ENCODE peak calls at places on chromosomes 3 and 15, in seven cellular contexts. One of them, this sample, is unnamed.
A peak's percentile ranks its signal among the peaks of the same experiment; 100 is the strongest.

GRCh38 chr15:96264801-96265515 is 65.5 kb upstream of the NR2F2 start:
- DNase-seq in T-cell: no peak
- DNase-seq in AML-193: no peak
- DNase-seq in ecto neural progenitor cell: no peak
- DNase-seq in cardiac muscle cell: peak; percentile 30
- DNase-seq in LNCaP clone FGC: no peak
- DNase-seq in stimulated activated CD8-positive, alpha-beta memory T cell treated with anti-CD3 and anti-CD28 coated beads, Interleukin-4, amount 100 ng/mL, for 24 hours: no peak
- DNase-seq in this sample: peak; percentile 82

GRCh38 chr3:14307953-14308352 is 94.5 kb upstream of the SLC6A6 start:
- DNase-seq in T-cell: no peak
- DNase-seq in AML-193: no peak
- DNase-seq in ecto neural progenitor cell: no peak
- DNase-seq in cardiac muscle cell: no peak
- DNase-seq in LNCaP clone FGC: no peak
- DNase-seq in stimulated activated CD8-positive, alpha-beta memory T cell treated with anti-CD3 and anti-CD28 coated beads, Interleukin-4, amount 100 ng/mL, for 24 hours: no peak
- DNase-seq in this sample: no peak

GRCh38 chr3:16071246-16071645 is 103.2 kb upstream of the GALNT15 start:
- DNase-seq in T-cell: no peak
- DNase-seq in AML-193: no peak
- DNase-seq in ecto neural progenitor cell: no peak
- DNase-seq in cardiac muscle cell: no peak
- DNase-seq in LNCaP clone FGC: no peak
- DNase-seq in stimulated activated CD8-positive, alpha-beta memory T cell treated with anti-CD3 and anti-CD28 coated beads, Interleukin-4, amount 100 ng/mL, for 24 hours: no peak
- DNase-seq in this sample: no peak

GRCh38 chr15:65655026-65655425 is 33.3 kb downstream of the SLC24A1 start:
- DNase-seq in T-cell: no peak
- DNase-seq in AML-193: no peak
- DNase-seq in ecto neural progenitor cell: no peak
- DNase-seq in cardiac muscle cell: no peak
- DNase-seq in LNCaP clone FGC: no peak
- DNase-seq in stimulated activated CD8-positive, alpha-beta memory T cell treated with anti-CD3 and anti-CD28 coated beads, Interleukin-4, amount 100 ng/mL, for 24 hours: no peak
- DNase-seq in this sample: no peak

GRCh38 chr3:69201658-69202057 is 79.3 kb upstream of the LMOD3 start:
- DNase-seq in T-cell: no peak
- DNase-seq in AML-193: no peak
- DNase-seq in ecto neural progenitor cell: no peak
- DNase-seq in cardiac muscle cell: no peak
- DNase-seq in LNCaP clone FGC: no peak
- DNase-seq in stimulated activated CD8-positive, alpha-beta memory T cell treated with anti-CD3 and anti-CD28 coated beads, Interleukin-4, amount 100 ng/mL, for 24 hours: no peak
- DNase-seq in this sample: no peak

GRCh38 chr15:76060098-76060989 is 559 bp downstream of the TMEM266 start:
- DNase-seq in T-cell: no peak
- DNase-seq in AML-193: no peak
- DNase-seq in ecto neural progenitor cell: peak; percentile 48
- DNase-seq in cardiac muscle cell: no peak
- DNase-seq in LNCaP clone FGC: no peak
- DNase-seq in stimulated activated CD8-positive, alpha-beta memory T cell treated with anti-CD3 and anti-CD28 coated beads, Interleukin-4, amount 100 ng/mL, for 24 hours: no peak
- DNase-seq in this sample: peak; percentile 8

GRCh38 chr3:190048831-190049541 is 71.7 kb downstream of the P3H2 start:
- DNase-seq in T-cell: no peak
- DNase-seq in AML-193: no peak
- DNase-seq in ecto neural progenitor cell: no peak
- DNase-seq in cardiac muscle cell: no peak
- DNase-seq in LNCaP clone FGC: no peak
- DNase-seq in stimulated activated CD8-positive, alpha-beta memory T cell treated with anti-CD3 and anti-CD28 coated beads, Interleukin-4, amount 100 ng/mL, for 24 hours: no peak
- DNase-seq in this sample: no peak

GRCh38 chr3:145089337-145089736 is 1071.6 kb downstream of the PLOD2 start:
- DNase-seq in T-cell: no peak
- DNase-seq in AML-193: no peak
- DNase-seq in ecto neural progenitor cell: no peak
- DNase-seq in cardiac muscle cell: no peak
- DNase-seq in LNCaP clone FGC: no peak
- DNase-seq in stimulated activated CD8-positive, alpha-beta memory T cell treated with anti-CD3 and anti-CD28 coated beads, Interleukin-4, amount 100 ng/mL, for 24 hours: no peak
- DNase-seq in this sample: no peak

GRCh38 chr3:51156147-51156546 is 228.9 kb upstream of the MANF start:
- DNase-seq in T-cell: no peak
- DNase-seq in AML-193: no peak
- DNase-seq in ecto neural progenitor cell: no peak
- DNase-seq in cardiac muscle cell: no peak
- DNase-seq in LNCaP clone FGC: no peak
- DNase-seq in stimulated activated CD8-positive, alpha-beta memory T cell treated with anti-CD3 and anti-CD28 coated beads, Interleukin-4, amount 100 ng/mL, for 24 hours: no peak
- DNase-seq in this sample: no peak

GRCh38 chr3:56682458-56683121 is 475 bp downstream of the TASOR start:
- DNase-seq in T-cell: peak; percentile 63
- DNase-seq in AML-193: peak; percentile 80
- DNase-seq in ecto neural progenitor cell: peak; percentile 86
- DNase-seq in cardiac muscle cell: peak; percentile 89
- DNase-seq in LNCaP clone FGC: no peak
- DNase-seq in stimulated activated CD8-positive, alpha-beta memory T cell treated with anti-CD3 and anti-CD28 coated beads, Interleukin-4, amount 100 ng/mL, for 24 hours: peak; percentile 57
- DNase-seq in this sample: peak; percentile 82

GRCh38 chr3:3015472-3016089 is 94.6 kb downstream of the IL5RA start:
- DNase-seq in T-cell: no peak
- DNase-seq in AML-193: peak; percentile 17
- DNase-seq in ecto neural progenitor cell: no peak
- DNase-seq in cardiac muscle cell: peak; percentile 61
- DNase-seq in LNCaP clone FGC: peak; percentile 78
- DNase-seq in stimulated activated CD8-positive, alpha-beta memory T cell treated with anti-CD3 and anti-CD28 coated beads, Interleukin-4, amount 100 ng/mL, for 24 hours: no peak
- DNase-seq in this sample: peak; percentile 79

GRCh38 chr15:86555939-86556725 is 476.5 kb downstream of the AGBL1 start:
- DNase-seq in T-cell: no peak
- DNase-seq in AML-193: no peak
- DNase-seq in ecto neural progenitor cell: no peak
- DNase-seq in cardiac muscle cell: no peak
- DNase-seq in LNCaP clone FGC: peak; percentile 50
- DNase-seq in stimulated activated CD8-positive, alpha-beta memory T cell treated with anti-CD3 and anti-CD28 coated beads, Interleukin-4, amount 100 ng/mL, for 24 hours: no peak
- DNase-seq in this sample: no peak

GRCh38 chr3:56787784-56788256 is 13.9 kb downstream of the ARHGEF3 start:
- DNase-seq in T-cell: peak; percentile 44
- DNase-seq in AML-193: no peak
- DNase-seq in ecto neural progenitor cell: no peak
- DNase-seq in cardiac muscle cell: no peak
- DNase-seq in LNCaP clone FGC: no peak
- DNase-seq in stimulated activated CD8-positive, alpha-beta memory T cell treated with anti-CD3 and anti-CD28 coated beads, Interleukin-4, amount 100 ng/mL, for 24 hours: no peak
- DNase-seq in this sample: no peak

GRCh38 chr15:52069559-52069958 is 43.0 kb downstream of the BCL2L10 start:
- DNase-seq in T-cell: no peak
- DNase-seq in AML-193: no peak
- DNase-seq in ecto neural progenitor cell: no peak
- DNase-seq in cardiac muscle cell: no peak
- DNase-seq in LNCaP clone FGC: no peak
- DNase-seq in stimulated activated CD8-positive, alpha-beta memory T cell treated with anti-CD3 and anti-CD28 coated beads, Interleukin-4, amount 100 ng/mL, for 24 hours: no peak
- DNase-seq in this sample: no peak

GRCh38 chr3:53938645-53939044 is 47.0 kb upstream of the SELENOK start:
- DNase-seq in T-cell: no peak
- DNase-seq in AML-193: peak; percentile 59
- DNase-seq in ecto neural progenitor cell: peak; percentile 52
- DNase-seq in cardiac muscle cell: peak; percentile 66
- DNase-seq in LNCaP clone FGC: peak; percentile 17
- DNase-seq in stimulated activated CD8-positive, alpha-beta memory T cell treated with anti-CD3 and anti-CD28 coated beads, Interleukin-4, amount 100 ng/mL, for 24 hours: no peak
- DNase-seq in this sample: peak; percentile 73

GRCh38 chr3:102114264-102114979 is 265.1 kb downstream of the NFKBIZ start:
- DNase-seq in T-cell: peak; percentile 50
- DNase-seq in AML-193: no peak
- DNase-seq in ecto neural progenitor cell: no peak
- DNase-seq in cardiac muscle cell: no peak
- DNase-seq in LNCaP clone FGC: no peak
- DNase-seq in stimulated activated CD8-positive, alpha-beta memory T cell treated with anti-CD3 and anti-CD28 coated beads, Interleukin-4, amount 100 ng/mL, for 24 hours: no peak
- DNase-seq in this sample: no peak

GRCh38 chr3:57131210-57131588 is 34.0 kb downstream of the IL17RD start:
- DNase-seq in T-cell: no peak
- DNase-seq in AML-193: no peak
- DNase-seq in ecto neural progenitor cell: no peak
- DNase-seq in cardiac muscle cell: no peak
- DNase-seq in LNCaP clone FGC: no peak
- DNase-seq in stimulated activated CD8-positive, alpha-beta memory T cell treated with anti-CD3 and anti-CD28 coated beads, Interleukin-4, amount 100 ng/mL, for 24 hours: no peak
- DNase-seq in this sample: no peak

GRCh38 chr15:62617741-62618140 is 424.8 kb upstream of the TPM1 start:
- DNase-seq in T-cell: no peak
- DNase-seq in AML-193: no peak
- DNase-seq in ecto neural progenitor cell: no peak
- DNase-seq in cardiac muscle cell: no peak
- DNase-seq in LNCaP clone FGC: no peak
- DNase-seq in stimulated activated CD8-positive, alpha-beta memory T cell treated with anti-CD3 and anti-CD28 coated beads, Interleukin-4, amount 100 ng/mL, for 24 hours: no peak
- DNase-seq in this sample: no peak

GRCh38 chr3:86845731-86846130 is 145.2 kb downstream of the VGLL3 start:
- DNase-seq in T-cell: no peak
- DNase-seq in AML-193: no peak
- DNase-seq in ecto neural progenitor cell: no peak
- DNase-seq in cardiac muscle cell: no peak
- DNase-seq in LNCaP clone FGC: no peak
- DNase-seq in stimulated activated CD8-positive, alpha-beta memory T cell treated with anti-CD3 and anti-CD28 coated beads, Interleukin-4, amount 100 ng/mL, for 24 hours: no peak
- DNase-seq in this sample: no peak

GRCh38 chr3:120192159-120192558 is 92.9 kb downstream of the GPR156 start:
- DNase-seq in T-cell: no peak
- DNase-seq in AML-193: no peak
- DNase-seq in ecto neural progenitor cell: no peak
- DNase-seq in cardiac muscle cell: no peak
- DNase-seq in LNCaP clone FGC: no peak
- DNase-seq in stimulated activated CD8-positive, alpha-beta memory T cell treated with anti-CD3 and anti-CD28 coated beads, Interleukin-4, amount 100 ng/mL, for 24 hours: no peak
- DNase-seq in this sample: no peak

GRCh38 chr3:192514754-192515660 is 212.3 kb downstream of the FGF12 start:
- DNase-seq in T-cell: no peak
- DNase-seq in AML-193: no peak
- DNase-seq in ecto neural progenitor cell: peak; percentile 77
- DNase-seq in cardiac muscle cell: peak; percentile 72
- DNase-seq in LNCaP clone FGC: no peak
- DNase-seq in stimulated activated CD8-positive, alpha-beta memory T cell treated with anti-CD3 and anti-CD28 coated beads, Interleukin-4, amount 100 ng/mL, for 24 hours: no peak
- DNase-seq in this sample: peak; percentile 28

GRCh38 chr3:170985304-170985703 is 41.2 kb downstream of the SLC2A2 start:
- DNase-seq in T-cell: no peak
- DNase-seq in AML-193: no peak
- DNase-seq in ecto neural progenitor cell: no peak
- DNase-seq in cardiac muscle cell: no peak
- DNase-seq in LNCaP clone FGC: no peak
- DNase-seq in stimulated activated CD8-positive, alpha-beta memory T cell treated with anti-CD3 and anti-CD28 coated beads, Interleukin-4, amount 100 ng/mL, for 24 hours: no peak
- DNase-seq in this sample: no peak

GRCh38 chr3:48404440-48405342 is 25.2 kb downstream of the PLXNB1 start:
- DNase-seq in T-cell: no peak
- DNase-seq in AML-193: no peak
- DNase-seq in ecto neural progenitor cell: no peak
- DNase-seq in cardiac muscle cell: no peak
- DNase-seq in LNCaP clone FGC: no peak
- DNase-seq in stimulated activated CD8-positive, alpha-beta memory T cell treated with anti-CD3 and anti-CD28 coated beads, Interleukin-4, amount 100 ng/mL, for 24 hours: no peak
- DNase-seq in this sample: no peak

GRCh38 chr15:96416934-96417759 is 86.6 kb downstream of the NR2F2 start:
- DNase-seq in T-cell: no peak
- DNase-seq in AML-193: no peak
- DNase-seq in ecto neural progenitor cell: peak; percentile 70
- DNase-seq in cardiac muscle cell: peak; percentile 55
- DNase-seq in LNCaP clone FGC: no peak
- DNase-seq in stimulated activated CD8-positive, alpha-beta memory T cell treated with anti-CD3 and anti-CD28 coated beads, Interleukin-4, amount 100 ng/mL, for 24 hours: no peak
- DNase-seq in this sample: no peak

GRCh38 chr3:130950641-130951040 is 56.8 kb downstream of the ATP2C1 start:
- DNase-seq in T-cell: no peak
- DNase-seq in AML-193: no peak
- DNase-seq in ecto neural progenitor cell: no peak
- DNase-seq in cardiac muscle cell: no peak
- DNase-seq in LNCaP clone FGC: no peak
- DNase-seq in stimulated activated CD8-positive, alpha-beta memory T cell treated with anti-CD3 and anti-CD28 coated beads, Interleukin-4, amount 100 ng/mL, for 24 hours: no peak
- DNase-seq in this sample: no peak

This sample was measured in SK-MEL-5.